ENCODE peak calls at places on chromosomes 1 and 21, in six cellular contexts. F, M, G, S, K and U are unnamed samples.
A peak's percentile ranks its signal among the peaks of the same experiment; 100 is the strongest.

GRCh38 chr1:9689011-9689706 is 37.6 kb downstream of the PIK3CD start:
- DNase-seq in S (peak; percentile 86), M (peak; percentile 93), K (peak; percentile 82), G (no peak), F (peak; percentile 67), U (peak; percentile 80)

GRCh38 chr1:101371259-101371658 is 134.4 kb downstream of the S1PR1 start:
- DNase-seq in S (no peak), G (no peak), M (no peak), F (peak; percentile 73), K (peak; percentile 92), U (peak; percentile 80)

GRCh38 chr1:111833334-111833733 is 77.6 kb downstream of the DDX20 start:
- DNase-seq in S (no peak), K (peak; percentile 6), M (no peak), G (no peak), F (peak; percentile 16), U (peak; percentile 30)

GRCh38 chr1:89608627-89609338 is 24.1 kb upstream of the LRRC8C start:
- DNase-seq in K (no peak), G (no peak), M (peak; percentile 63), F (no peak), S (peak; percentile 45), U (peak; percentile 59)

GRCh38 chr21:31780944-31781343 is 49.0 kb upstream of the SCAF4 start:
- DNase-seq in S (no peak), M (no peak), F (peak; percentile 12), K (no peak), G (no peak), U (peak; percentile 75)

GRCh38 chr1:225318706-225319575 is 108.9 kb downstream of the LBR start:
- DNase-seq in K (peak; percentile 62), S (no peak), G (no peak), F (peak; percentile 67), M (no peak), U (peak; percentile 63)

GRCh38 chr1:203273869-203274602 is 31.3 kb upstream of the BTG2 start:
- DNase-seq in M (peak; percentile 85), S (no peak), K (no peak), F (no peak), G (no peak), U (no peak)

GRCh38 chr1:48603222-48603621 is 131.2 kb upstream of the SPATA6 start:
- DNase-seq in G (no peak), S (no peak), M (no peak), F (no peak), K (no peak), U (no peak)

GRCh38 chr21:39071623-39072214 is 111.5 kb downstream of the PSMG1 start:
- DNase-seq in M (no peak), G (no peak), K (no peak), F (peak; percentile 69), S (no peak), U (no peak)

GRCh38 chr1:31699341-31699891 is 4.4 kb downstream of the COL16A1 start:
- DNase-seq in G (no peak), F (no peak), M (no peak), K (no peak), S (no peak), U (no peak)

GRCh38 chr1:29630756-29631155 is 394.4 kb downstream of the PTPRU start:
- DNase-seq in G (no peak), K (no peak), S (no peak), F (no peak), M (no peak), U (no peak)

GRCh38 chr1:16724718-16725438 is 15.4 kb upstream of the RNU1-4 start:
- DNase-seq in M (peak; percentile 71), G (no peak), K (no peak), S (no peak), F (no peak), U (no peak)

GRCh38 chr1:223831755-223832636 is 13.8 kb downstream of the TP53BP2 start:
- DNase-seq in G (no peak), F (peak; percentile 63), K (peak; percentile 93), S (no peak), M (no peak), U (peak; percentile 30)

GRCh38 chr1:6465461-6466005 is 440 bp downstream of the TNFRSF25 start:
- DNase-seq in G (no peak), F (no peak), M (no peak), K (no peak), S (peak; percentile 55), U (no peak)

GRCh38 chr1:47868348-47868676 is 128.9 kb downstream of the TRABD2B start:
- DNase-seq in G (no peak), S (no peak), F (no peak), K (no peak), M (no peak), U (no peak)

GRCh38 chr1:159266832-159267231 is 35.3 kb upstream of the FCER1A start:
- DNase-seq in S (no peak), F (no peak), M (no peak), G (no peak), K (peak; percentile 61), U (peak; percentile 41)